ENCODE peak calls at places on chromosomes 5 and 9, in six cellular contexts. R is GM12891, J is H1, Y is HepG2, G is K562, X is GM12878. C is an unnamed sample.
A peak's percentile ranks its signal among the peaks of the same experiment; 100 is the strongest.

GRCh38 chr5:20335978-20336377 is 348.0 kb upstream of the CDH18 start:
- DNase-seq in R (no peak), J (no peak), Y (no peak), G (no peak), X (no peak), C (no peak)

GRCh38 chr9:134691695-134692572 is 50.3 kb downstream of the COL5A1 start:
- DNase-seq in R (no peak), J (no peak), Y (no peak), G (no peak), X (no peak), C (no peak)

GRCh38 chr9:123302348-123303214 is 34.2 kb upstream of the STRBP start:
- DNase-seq in R (no peak), J (no peak), Y (no peak), G (peak; percentile 81), X (no peak), C (no peak)

GRCh38 chr5:170080786-170081445 is 24.8 kb upstream of the FOXI1 start:
- DNase-seq in R (no peak), J (no peak), Y (no peak), G (no peak), X (no peak), C (no peak)

GRCh38 chr9:91334053-91334452 is 27.7 kb downstream of the AUH start:
- DNase-seq in R (no peak), J (no peak), Y (no peak), G (peak; percentile 6), X (no peak), C (no peak)

GRCh38 chr9:109231593-109231992 is 64.5 kb upstream of the FRRS1L start:
- DNase-seq in R (no peak), J (no peak), Y (no peak), G (no peak), X (no peak), C (no peak)

GRCh38 chr5:16550316-16550952 is 66.4 kb downstream of the RETREG1 start:
- DNase-seq in R (peak; percentile 36), J (peak; percentile 60), Y (peak; percentile 66), G (peak; percentile 81), X (no peak), C (peak; percentile 31)

GRCh38 chr9:88773627-88774244 is 217.5 kb upstream of the S1PR3 start:
- DNase-seq in R (no peak), J (no peak), Y (no peak), G (peak; percentile 20), X (no peak), C (no peak)

GRCh38 chr9:119318371-119318770 is 50.9 kb downstream of the BRINP1 start:
- DNase-seq in R (no peak), J (no peak), Y (no peak), G (no peak), X (no peak), C (no peak)

GRCh38 chr5:62149894-62150293 is 156.1 kb upstream of the KIF2A start:
- DNase-seq in R (no peak), J (no peak), Y (no peak), G (no peak), X (no peak), C (no peak)

GRCh38 chr5:62155988-62156387 is 150.0 kb upstream of the KIF2A start:
- DNase-seq in R (no peak), J (no peak), Y (no peak), G (no peak), X (no peak), C (no peak)

GRCh38 chr5:62154758-62155157 is 151.2 kb upstream of the KIF2A start:
- DNase-seq in R (no peak), J (no peak), Y (no peak), G (no peak), X (no peak), C (no peak)

GRCh38 chr5:62152394-62153123 is 153.4 kb upstream of the KIF2A start:
- DNase-seq in R (no peak), J (no peak), Y (no peak), G (no peak), X (no peak), C (no peak)
- TF ChIP-seq TAF1 in R (no peak), J (no peak), Y (no peak), G (no peak), X (no peak), C (no peak)

GRCh38 chr9:95317119-95317892 is at the start of gene FANCC:
- DNase-seq in R (peak; percentile 82), J (peak; percentile 94), Y (peak; percentile 86), G (peak; percentile 95), X (peak; percentile 39), C (peak; percentile 67)
- TF ChIP-seq POLR2A in R (peak; percentile 71), J (peak; percentile 96), Y (peak; percentile 57), G (peak; percentile 91), X (peak; percentile 91), C (peak; percentile 63)

GRCh38 chr9:113873926-113874325 is 2.2 kb upstream of the ZNF618 start:
- DNase-seq in R (no peak), J (no peak), Y (no peak), G (no peak), X (no peak), C (no peak)

GRCh38 chr9:113872485-113873143 is 3.5 kb upstream of the ZNF618 start:
- DNase-seq in R (no peak), J (no peak), Y (no peak), G (no peak), X (no peak), C (no peak)

GRCh38 chr9:113863345-113863744 is 12.8 kb upstream of the ZNF618 start:
- DNase-seq in R (no peak), J (no peak), Y (no peak), G (no peak), X (no peak), C (no peak)

GRCh38 chr9:113873446-113873845 is 2.7 kb upstream of the ZNF618 start:
- DNase-seq in R (no peak), J (no peak), Y (no peak), G (no peak), X (no peak), C (no peak)

GRCh38 chr9:113868501-113868900 is 7.6 kb upstream of the ZNF618 start:
- DNase-seq in R (no peak), J (no peak), Y (no peak), G (peak; percentile 35), X (no peak), C (no peak)
- TF ChIP-seq TAF1 in R (no peak), J (no peak), Y (no peak), G (no peak), X (no peak), C (no peak)

DNA sequence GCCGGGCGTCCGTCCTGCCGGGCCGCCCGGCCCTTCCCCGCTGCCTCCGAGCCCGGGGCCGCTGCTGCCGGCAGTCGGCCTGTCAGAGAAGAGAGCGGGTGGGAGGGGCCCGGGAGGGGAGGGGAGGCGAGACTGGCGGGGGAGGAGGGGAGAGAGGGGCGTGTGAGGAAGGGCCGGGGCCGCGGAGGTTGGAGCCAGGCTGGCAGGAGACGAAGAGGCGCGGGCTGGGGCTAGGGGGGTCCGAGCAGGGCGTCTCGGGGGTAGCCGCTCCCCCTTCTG is 570 bp downstream of the CREBRF start:
- DNase-seq in R (peak; percentile 60), J (no peak), Y (no peak), G (no peak), X (no peak), C (no peak)
- TF ChIP-seq POLR2A in R (no peak), J (no peak), Y (no peak), G (no peak), X (no peak), C (no peak)

GRCh38 chr5:179168636-179169035 is 108.5 kb downstream of the ZNF354C start:
- DNase-seq in R (no peak), J (no peak), Y (no peak), G (no peak), X (no peak), C (no peak)

GRCh38 chr5:179165421-179166170 is 105.4 kb downstream of the ZNF354C start:
- DNase-seq in R (no peak), J (peak; percentile 34), Y (no peak), G (no peak), X (no peak), C (no peak)

GRCh38 chr5:179166886-179167841 is 107.0 kb downstream of the ZNF354C start:
- DNase-seq in R (peak; percentile 77), J (peak; percentile 92), Y (no peak), G (peak; percentile 53), X (no peak), C (peak; percentile 51)

GRCh38 chr5:179166171-179166885 is 106.2 kb downstream of the ZNF354C start:
- DNase-seq in R (no peak), J (no peak), Y (no peak), G (no peak), X (no peak), C (no peak)

GRCh38 chr5:179167871-179168451 is 107.8 kb downstream of the ZNF354C start:
- DNase-seq in R (no peak), J (peak; percentile 42), Y (no peak), G (no peak), X (no peak), C (no peak)
- TF ChIP-seq TAF1 in R (no peak), J (no peak), Y (no peak), G (no peak), X (no peak), C (no peak)

C was measured in GM12892.